ENCODE peak calls at places on chromosomes 4 and X, in eight cellular contexts. E is mammary epithelial cell; Q is suprapubic skin; A is colonic mucosa; W is transverse colon; Z is CD8-positive, alpha-beta T cell; N is GM12878; I is A549. Y is an unnamed sample. For H3K4me1, the result is how much of the 10 kb centered on the place peaks cover.

GRCh38 chrX:118665204-118665603 is 62.2 kb upstream of the IL13RA1 start:
- DNase-seq in E (no peak), Q (no peak), A (no peak), W (no peak), Z (no peak), N (no peak), I (no peak), Y (no peak)

GRCh38 chr4:6991771-6992557 is 51.2 kb upstream of the TADA2B start:
- DNase-seq in E (peak), Q (no peak), A (no peak), W (no peak), Z (no peak), N (no peak), I (no peak), Y (no peak)

GRCh38 chr4:1060646-1061371 is 49.4 kb downstream of the FGFRL1 start:
- DNase-seq in E (no peak), Q (peak), A (no peak), W (no peak), Z (no peak), N (no peak), I (no peak), Y (no peak)

GRCh38 chr4:42151568-42152506 is 618 bp downstream of the BEND4 start:
- DNase-seq in E (no peak), Q (no peak), A (peak), W (peak), Z (no peak), N (no peak), I (no peak), Y (no peak)

GRCh38 chrX:85052636-85053343 is 49.1 kb downstream of the APOOL start:
- DNase-seq in E (peak), Q (no peak), A (no peak), W (no peak), Z (no peak), N (no peak), I (no peak), Y (no peak)

GRCh38 chr4:128823025-128823661 is 13.6 kb downstream of the JADE1 start:
- DNase-seq in E (peak), Q (no peak), A (no peak), W (no peak), Z (no peak), N (no peak), I (peak), Y (no peak)

GRCh38 chr4:31518796-31519250 is 798.7 kb downstream of the PCDH7 start:
- DNase-seq in E (peak), Q (no peak), A (no peak), W (no peak), Z (no peak), N (no peak), I (no peak), Y (no peak)

GRCh38 chr4:182246401-182247205 is 3.4 kb downstream of the TENM3 start:
- DNase-seq in E (peak), Q (no peak), A (no peak), W (no peak), Z (no peak), N (no peak), I (no peak), Y (no peak)

GRCh38 chr4:7904108-7904516 is 35.5 kb downstream of the AFAP1 start:
- DNase-seq in E (no peak), Q (no peak), A (no peak), W (no peak), Z (no peak), N (no peak), I (no peak), Y (no peak)

GRCh38 chrX:41148553-41148952 is 63.3 kb downstream of the USP9X start:
- DNase-seq in E (peak), Q (no peak), A (no peak), W (no peak), Z (no peak), N (no peak), I (peak), Y (no peak)

GRCh38 chr4:25654031-25654970 is 1.4 kb upstream of the SLC34A2 start:
- DNase-seq in E (no peak), Q (no peak), A (no peak), W (no peak), Z (no peak), N (no peak), I (no peak), Y (no peak)

GRCh38 chrX:39935414-39936064 is 162.2 kb downstream of the BCOR start:
- DNase-seq in E (no peak), Q (no peak), A (no peak), W (no peak), Z (no peak), N (no peak), I (no peak), Y (no peak)

GRCh38 chr4:91028223-91028622 is 901.0 kb downstream of the CCSER1 start:
- DNase-seq in E (no peak), Q (no peak), A (no peak), W (no peak), Z (no peak), N (no peak), I (no peak), Y (no peak)

GRCh38 chr4:158572608-158573007 is 50.9 kb downstream of the RXFP1 start:
- DNase-seq in E (no peak), Q (no peak), A (no peak), W (no peak), Z (no peak), N (no peak), I (no peak), Y (no peak)

GRCh38 chrX:123878177-123878576 is 18.3 kb downstream of the XIAP start:
- DNase-seq in E (no peak), Q (no peak), A (no peak), W (no peak), Z (no peak), N (no peak), I (no peak), Y (no peak)

GRCh38 chr4:140497428-140497775 is 691 bp downstream of the MGAT4D start:
- DNase-seq in E (no peak), Q (no peak), A (no peak), W (no peak), Z (no peak), N (no peak), I (no peak), Y (no peak)
- H3K4me3 ChIP-seq in E (no peak), Q (peak), A (no peak), W (no peak), Z (no peak), N (no peak), I (no peak), Y (peak)

DNA sequence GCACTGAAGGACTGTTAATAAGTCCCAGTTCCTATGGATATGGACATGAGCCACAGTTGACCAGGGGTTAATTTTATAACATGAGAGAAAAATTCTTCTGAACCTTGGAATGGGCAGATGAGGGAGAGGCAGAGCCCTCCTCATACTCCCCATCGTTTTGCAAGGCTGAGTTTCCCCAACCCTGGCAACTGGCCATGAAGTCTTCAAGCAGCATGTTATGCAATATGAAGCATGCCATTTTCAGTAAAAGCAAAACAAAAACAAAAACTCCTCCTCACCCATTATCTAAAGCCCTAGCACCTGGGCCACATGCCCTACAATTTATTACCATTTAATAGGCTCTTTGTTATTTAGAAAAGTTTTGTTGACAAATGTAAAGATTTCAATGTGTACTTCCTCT is 64.5 kb downstream of the GPC4 start:
- DNase-seq in E (no peak), Q (no peak), A (peak), W (peak), Z (no peak), N (no peak), I (no peak), Y (no peak)
- H3K4me1 ChIP-seq in E (under half), Q (under half), A (under half), W (under half), Z (under half), N (under half), I (under half), Y (under half)

GRCh38 chrX:43836435-43837184 is 45.6 kb downstream of the MAOB start:
- DNase-seq in E (peak), Q (no peak), A (no peak), W (no peak), Z (no peak), N (no peak), I (peak), Y (no peak)
- H3K27ac ChIP-seq in E (no peak), Q (no peak), A (no peak), W (no peak), Z (no peak), N (no peak), I (no peak), Y (no peak)

GRCh38 chrX:51798701-51799100 is 55.5 kb downstream of the GSPT2 start:
- DNase-seq in E (no peak), Q (no peak), A (no peak), W (no peak), Z (no peak), N (no peak), I (no peak), Y (no peak)

GRCh38 chrX:51802917-51803688 is 59.9 kb downstream of the GSPT2 start:
- DNase-seq in E (peak), Q (no peak), A (peak), W (peak), Z (peak), N (peak), I (peak), Y (no peak)

GRCh38 chrX:51804741-51805140 is 61.5 kb downstream of the GSPT2 start:
- DNase-seq in E (no peak), Q (no peak), A (no peak), W (no peak), Z (no peak), N (no peak), I (no peak), Y (no peak)

GRCh38 chrX:51803833-51804232 is 60.6 kb downstream of the GSPT2 start:
- DNase-seq in E (no peak), Q (no peak), A (no peak), W (no peak), Z (no peak), N (no peak), I (no peak), Y (no peak)
- H3K4me3 ChIP-seq in E (peak), Q (peak), A (peak), W (no peak), Z (no peak), N (peak), I (peak), Y (peak)

GRCh38 chr4:127775843-127776242 is 6.3 kb upstream of the HSPA4L start:
- DNase-seq in E (no peak), Q (no peak), A (no peak), W (no peak), Z (no peak), N (no peak), I (no peak), Y (no peak)
- H3K4me1 ChIP-seq in E (under half), Q (under half), A (under half), W (under half), Z (under half), N (under half), I (under half), Y (under half)

DNA sequence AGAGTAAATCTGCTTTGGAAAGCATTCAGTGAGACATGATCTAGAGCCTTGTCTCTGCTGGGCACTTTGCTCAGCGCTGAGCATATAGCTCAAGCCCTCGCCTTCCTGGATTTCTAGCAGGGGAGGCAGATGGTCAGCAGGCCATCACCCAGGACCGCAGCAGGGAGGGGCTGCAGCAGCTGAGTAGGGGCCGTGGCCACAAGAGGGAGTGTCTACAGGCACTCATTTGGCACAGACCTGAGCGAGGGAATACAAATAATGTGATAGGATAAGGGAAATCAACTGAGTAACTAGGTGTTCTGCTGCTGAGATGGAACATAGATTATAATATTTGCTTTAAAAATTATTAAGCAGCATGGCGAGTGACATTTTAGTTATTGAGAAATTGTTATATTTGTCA is 30.2 kb downstream of the OFD1 start:
- DNase-seq in E (no peak), Q (no peak), A (no peak), W (no peak), Z (no peak), N (no peak), I (peak), Y (no peak)
- H3K27ac ChIP-seq in E (no peak), Q (peak), A (no peak), W (no peak), Z (no peak), N (no peak), I (no peak), Y (no peak)

DNA sequence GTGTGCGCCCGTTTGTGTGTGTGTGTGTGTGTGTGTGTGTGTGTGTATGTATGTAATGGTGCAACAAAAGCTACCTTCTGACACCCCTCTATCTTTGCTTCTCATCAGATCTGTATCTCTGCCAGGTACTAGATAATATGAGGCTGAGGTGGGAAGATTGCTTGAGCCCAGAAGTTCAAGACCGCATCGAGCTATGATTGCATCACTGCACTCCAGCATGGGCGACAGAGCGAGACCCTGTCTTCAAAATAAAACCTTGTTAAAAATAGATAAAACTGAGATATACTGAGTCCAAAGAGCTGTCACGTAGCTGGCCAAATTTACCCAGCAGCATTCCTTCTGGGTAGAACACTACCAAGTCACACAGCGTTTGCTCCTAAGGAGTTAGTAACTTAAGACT is 18.4 kb downstream of the NLGN4X start:
- DNase-seq in E (no peak), Q (no peak), A (no peak), W (no peak), Z (no peak), N (no peak), I (no peak), Y (no peak)
- H3K4me3 ChIP-seq in E (no peak), Q (no peak), A (no peak), W (no peak), Z (no peak), N (no peak), I (no peak), Y (no peak)

GRCh38 chr4:2837904-2838496 is 5.6 kb upstream of the ADD1 start:
- DNase-seq in E (no peak), Q (no peak), A (no peak), W (peak), Z (peak), N (no peak), I (no peak), Y (no peak)
- H3K4me1 ChIP-seq in E (under half), Q (under half), A (under half), W (under half), Z (half or more), N (under half), I (under half), Y (under half)

GRCh38 chr4:121712001-121712655 is 15.3 kb upstream of the ANXA5 start:
- DNase-seq in E (peak), Q (no peak), A (no peak), W (no peak), Z (no peak), N (no peak), I (no peak), Y (no peak)
- H3K27ac ChIP-seq in E (peak), Q (no peak), A (peak), W (peak), Z (no peak), N (no peak), I (peak), Y (peak)

Y was measured in thoracic aorta.